ENCODE peak calls at places on chromosomes 1 and 21, in four cellular contexts. K is Panc1, N is choroid plexus epithelial cell, A is foreskin fibroblast. T is an unnamed sample.

GRCh38 chr1:116711061-116711582 is 43.1 kb upstream of the CD2 start:
- DNase-seq in K (no peak), N (no peak), A (no peak), T (no peak)

GRCh38 chr1:169745015-169745861 is 11.4 kb upstream of the SELE start:
- DNase-seq in K (no peak), N (peak), A (no peak), T (no peak)

GRCh38 chr21:41559658-41560599 is 52.0 kb upstream of the TMPRSS2 start:
- DNase-seq in K (no peak), N (no peak), A (peak), T (no peak)

GRCh38 chr1:94821636-94822305 is 1.6 kb downstream of the SLC44A3 start:
- DNase-seq in K (no peak), N (no peak), A (no peak), T (no peak)

GRCh38 chr21:40602105-40602504 is 244.9 kb downstream of the DSCAM start:
- DNase-seq in K (no peak), N (no peak), A (no peak), T (no peak)

GRCh38 chr1:151945725-151946365 is 36.5 kb upstream of the THEM4 start:
- DNase-seq in K (no peak), N (peak), A (peak), T (peak)

GRCh38 chr21:15065381-15066230 is 806 bp upstream of the NRIP1 start:
- DNase-seq in K (no peak), N (peak), A (peak), T (peak)

GRCh38 chr1:244732846-244733450 is 80.0 kb downstream of the DESI2 start:
- DNase-seq in K (no peak), N (no peak), A (no peak), T (no peak)

GRCh38 chr1:205118810-205119209 is 3.0 kb downstream of the RBBP5 start:
- DNase-seq in K (no peak), N (no peak), A (no peak), T (no peak)

GRCh38 chr1:21852282-21853129 is 40.4 kb downstream of the LDLRAD2 start:
- DNase-seq in K (no peak), N (no peak), A (no peak), T (no peak)

GRCh38 chr1:20717452-20718342 is at the start of gene KIF17:
- DNase-seq in K (no peak), N (peak), A (peak), T (peak)

GRCh38 chr1:67053535-67053784 is 488 bp downstream of the SLC35D1 start:
- DNase-seq in K (no peak), N (no peak), A (no peak), T (no peak)

GRCh38 chr1:234520908-234521801 is 42.2 kb upstream of the TARBP1 start:
- DNase-seq in K (no peak), N (no peak), A (no peak), T (no peak)

GRCh38 chr21:34592120-34592561 is 22.8 kb downstream of the RCAN1 start:
- DNase-seq in K (no peak), N (no peak), A (no peak), T (no peak)

GRCh38 chr1:65955071-65955470 is 162.4 kb downstream of the PDE4B start:
- DNase-seq in K (no peak), N (peak), A (no peak), T (no peak)

GRCh38 chr21:41664881-41665765 is 101.7 kb downstream of the RIPK4 start:
- DNase-seq in K (no peak), N (peak), A (peak), T (no peak)

GRCh38 chr1:206684478-206685255 is at the start of gene MAPKAPK2:
- DNase-seq in K (no peak), N (peak), A (peak), T (peak)

GRCh38 chr1:233883671-233884070 is 20.8 kb upstream of the SLC35F3 start:
- DNase-seq in K (no peak), N (no peak), A (no peak), T (no peak)

GRCh38 chr1:91697322-91698260 is 188.4 kb downstream of the TGFBR3 start:
- DNase-seq in K (no peak), N (peak), A (peak), T (peak)

GRCh38 chr21:26093094-26093493 is 77.5 kb downstream of the APP start:
- DNase-seq in K (no peak), N (no peak), A (no peak), T (no peak)

GRCh38 chr1:182392045-182393028 is 747 bp upstream of the GLUL start:
- DNase-seq in K (no peak), N (peak), A (peak), T (peak)

GRCh38 chr1:210248341-210248740 is 15.7 kb downstream of the SERTAD4 start:
- DNase-seq in K (no peak), N (no peak), A (no peak), T (no peak)

GRCh38 chr1:50633465-50633864 is 210.2 kb upstream of the DMRTA2 start:
- DNase-seq in K (no peak), N (no peak), A (no peak), T (no peak)

GRCh38 chr1:15236226-15237145 is 10.5 kb upstream of the FHAD1 start:
- DNase-seq in K (no peak), N (no peak), A (no peak), T (no peak)

GRCh38 chr1:94325379-94326302 is 88.3 kb upstream of the ARHGAP29 start:
- DNase-seq in K (peak), N (peak), A (peak), T (no peak)

GRCh38 chr1:185238447-185238846 is 78.6 kb downstream of the IVNS1ABP start:
- DNase-seq in K (no peak), N (peak), A (peak), T (no peak)
- TF ChIP-seq CTCF in K (peak), N (peak), A (peak), T (peak)

DNA sequence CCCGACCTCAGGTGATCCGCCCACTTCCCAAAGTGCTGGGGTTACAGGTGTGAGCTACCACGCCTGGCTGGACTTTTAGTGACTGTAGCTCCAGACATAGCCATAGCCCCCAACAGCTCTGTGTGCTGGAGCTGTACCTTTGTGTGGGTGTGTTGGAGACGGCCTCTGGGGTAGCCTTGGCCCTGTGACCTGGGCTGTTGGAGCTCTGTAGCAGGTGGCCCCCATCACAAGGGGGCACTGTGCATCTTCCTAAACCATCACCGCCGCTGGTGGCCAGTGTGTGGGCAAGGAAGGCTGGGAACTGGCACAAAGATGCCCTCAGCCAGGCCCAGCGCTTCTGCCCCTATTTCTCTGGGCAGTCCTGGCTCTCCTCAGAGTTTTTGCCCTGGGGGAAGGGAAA is 38.4 kb upstream of the FOXO6 start:
- DNase-seq in K (peak), N (no peak), A (no peak), T (no peak)
- TF ChIP-seq CTCF in K (peak), N (peak), A (peak), T (no peak)

GRCh38 chr1:200409203-200409760 is 554 bp downstream of the ZNF281 start:
- DNase-seq in K (no peak), N (peak), A (no peak), T (no peak)
- TF ChIP-seq CTCF in K (no peak), N (peak), A (no peak), T (no peak)

GRCh38 chr21:45169682-45170081 is 95.3 kb downstream of the ADARB1 start:
- DNase-seq in K (no peak), N (no peak), A (no peak), T (no peak)

GRCh38 chr21:45169001-45169400 is 94.6 kb downstream of the ADARB1 start:
- DNase-seq in K (no peak), N (no peak), A (no peak), T (no peak)

GRCh38 chr21:45168522-45168921 is 94.1 kb downstream of the ADARB1 start:
- DNase-seq in K (no peak), N (no peak), A (no peak), T (no peak)

GRCh38 chr21:45166931-45167330 is 92.6 kb downstream of the ADARB1 start:
- DNase-seq in K (no peak), N (no peak), A (no peak), T (no peak)

GRCh38 chr21:45167796-45168222 is 93.4 kb downstream of the ADARB1 start:
- DNase-seq in K (no peak), N (peak), A (peak), T (no peak)
- TF ChIP-seq CTCF in K (no peak), N (no peak), A (no peak), T (no peak)

GRCh38 chr1:222065234-222065633 is 323.3 kb upstream of the DUSP10 start:
- DNase-seq in K (no peak), N (no peak), A (no peak), T (no peak)

GRCh38 chr1:222068937-222069336 is 327.0 kb upstream of the DUSP10 start:
- DNase-seq in K (no peak), N (no peak), A (peak), T (no peak)

GRCh38 chr1:222064388-222065201 is 322.7 kb upstream of the DUSP10 start:
- DNase-seq in K (no peak), N (peak), A (peak), T (no peak)

GRCh38 chr1:222068101-222068500 is 326.2 kb upstream of the DUSP10 start:
- DNase-seq in K (no peak), N (no peak), A (no peak), T (no peak)

DNA sequence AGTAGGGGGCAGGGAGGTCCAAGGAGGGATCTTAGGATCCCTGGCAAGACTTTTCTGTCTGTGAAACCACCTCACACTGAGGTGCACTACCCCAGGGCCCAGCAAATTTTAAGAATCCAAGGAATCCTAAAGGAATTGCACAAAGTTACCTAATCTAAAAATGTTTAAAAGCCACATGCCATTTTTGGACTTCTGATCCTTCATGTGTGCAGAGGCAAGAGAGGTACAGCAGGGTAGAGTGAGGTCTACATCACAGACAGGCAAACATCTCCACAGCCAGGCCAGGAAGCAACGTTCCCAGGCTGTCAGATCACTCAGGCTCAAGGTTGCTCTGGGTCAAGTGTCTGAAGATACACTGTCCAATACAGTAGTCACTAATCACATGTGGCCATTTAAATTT is 324.6 kb upstream of the DUSP10 start:
- DNase-seq in K (no peak), N (no peak), A (no peak), T (no peak)
- TF ChIP-seq CTCF in K (no peak), N (no peak), A (no peak), T (no peak)